ENCODE peak calls at places on chromosomes 3 and 15, in four cellular contexts. V is SK-N-SH, C is esophagus muscularis mucosa, I is transverse colon. M is an unnamed sample. For H3K27me3, the result is how much of the 10 kb centered on the place peaks cover.

GRCh38 chr3:112746675-112747276 is 99.9 kb downstream of the CD200R1L start:
- DNase-seq in V (no peak), C (no peak), I (no peak), M (no peak)

GRCh38 chr3:128482175-128482856 is 10.7 kb downstream of the GATA2 start:
- DNase-seq in V (peak), C (no peak), I (no peak), M (no peak)

GRCh38 chr3:123602325-123602724 is 17.5 kb upstream of the HACD2 start:
- DNase-seq in V (no peak), C (no peak), I (no peak), M (no peak)

GRCh38 chr3:134641671-134642300 is 9.0 kb downstream of the KY start:
- DNase-seq in V (no peak), C (no peak), I (no peak), M (peak)

GRCh38 chr3:69292185-69292584 is 93.7 kb downstream of the FRMD4B start:
- DNase-seq in V (no peak), C (no peak), I (no peak), M (no peak)

GRCh38 chr3:18190646-18191045 is 234.5 kb downstream of the SATB1 start:
- DNase-seq in V (no peak), C (no peak), I (no peak), M (no peak)

GRCh38 chr15:45201557-45202246 is 13.9 kb upstream of the SHF start:
- DNase-seq in V (no peak), C (no peak), I (no peak), M (no peak)

GRCh38 chr15:45471151-45471550 is 51.4 kb downstream of the SLC30A4 start:
- DNase-seq in V (no peak), C (no peak), I (no peak), M (no peak)

GRCh38 chr15:60673918-60674558 is 195.1 kb upstream of the ICE2 start:
- DNase-seq in V (peak), C (no peak), I (peak), M (no peak)

GRCh38 chr3:71684752-71685151 is 40.5 kb downstream of the EIF4E3 start:
- DNase-seq in V (no peak), C (no peak), I (no peak), M (no peak)

GRCh38 chr15:64746356-64746755 is 29.0 kb downstream of the RBPMS2 start:
- DNase-seq in V (no peak), C (no peak), I (no peak), M (no peak)

GRCh38 chr3:27200721-27201434 is 168.3 kb downstream of the NEK10 start:
- DNase-seq in V (no peak), C (no peak), I (no peak), M (no peak)

GRCh38 chr3:42254566-42254965 is 11.4 kb downstream of the CCK start:
- DNase-seq in V (no peak), C (no peak), I (no peak), M (no peak)

GRCh38 chr15:81466741-81467140 is 92.7 kb upstream of the TMC3 start:
- DNase-seq in V (no peak), C (no peak), I (no peak), M (no peak)

GRCh38 chr3:157618075-157618760 is 115.0 kb upstream of the VEPH1 start:
- DNase-seq in V (peak), C (no peak), I (no peak), M (no peak)

GRCh38 chr15:95259965-95260364 is 1028.6 kb downstream of the MCTP2 start:
- DNase-seq in V (no peak), C (no peak), I (no peak), M (no peak)

GRCh38 chr15:29734917-29735572 is 87.2 kb downstream of the TJP1 start:
- DNase-seq in V (no peak), C (no peak), I (no peak), M (no peak)

GRCh38 chr3:129824926-129825541 is 68.5 kb downstream of the TMCC1 start:
- DNase-seq in V (peak), C (no peak), I (peak), M (no peak)

GRCh38 chr3:56613016-56613415 is 56.0 kb downstream of the CCDC66 start:
- DNase-seq in V (no peak), C (no peak), I (no peak), M (no peak)

GRCh38 chr15:65767895-65768294 is 24.2 kb downstream of the DENND4A start:
- DNase-seq in V (no peak), C (no peak), I (no peak), M (no peak)

GRCh38 chr3:192851821-192852352 is 65.8 kb downstream of the MB21D2 start:
- DNase-seq in V (peak), C (no peak), I (peak), M (peak)

GRCh38 chr3:170584585-170585007 is 1.3 kb downstream of the SLC7A14 start:
- DNase-seq in V (peak), C (no peak), I (peak), M (no peak)

GRCh38 chr3:194761384-194761783 is 75.7 kb downstream of the FAM43A start:
- DNase-seq in V (no peak), C (no peak), I (no peak), M (no peak)

GRCh38 chr15:61537337-61537736 is 308.2 kb upstream of the RORA start:
- DNase-seq in V (no peak), C (no peak), I (no peak), M (no peak)

GRCh38 chr3:187902041-187902471 is 156.8 kb upstream of the BCL6 start:
- DNase-seq in V (no peak), C (no peak), I (no peak), M (no peak)

GRCh38 chr3:187903697-187904096 is 158.4 kb upstream of the BCL6 start:
- DNase-seq in V (no peak), C (no peak), I (no peak), M (no peak)

GRCh38 chr3:187902938-187903337 is 157.7 kb upstream of the BCL6 start:
- DNase-seq in V (no peak), C (no peak), I (no peak), M (no peak)

GRCh38 chr3:187899246-187899645 is 154.0 kb upstream of the BCL6 start:
- DNase-seq in V (no peak), C (no peak), I (no peak), M (no peak)

GRCh38 chr3:187900961-187901755 is 155.9 kb upstream of the BCL6 start:
- DNase-seq in V (no peak), C (no peak), I (no peak), M (no peak)
- TF ChIP-seq CTCF in V (no peak), C (no peak), I (no peak), M (no peak)

GRCh38 chr3:184236636-184237035 is 7.3 kb downstream of the VWA5B2 start:
- DNase-seq in V (no peak), C (no peak), I (no peak), M (no peak)

GRCh38 chr3:184235381-184236032 is 6.1 kb downstream of the VWA5B2 start:
- DNase-seq in V (no peak), C (no peak), I (no peak), M (no peak)

GRCh38 chr3:184237211-184237610 is 7.8 kb downstream of the VWA5B2 start:
- DNase-seq in V (peak), C (no peak), I (no peak), M (no peak)

GRCh38 chr3:184234671-184235380 is 5.4 kb downstream of the VWA5B2 start:
- DNase-seq in V (no peak), C (no peak), I (no peak), M (no peak)

DNA sequence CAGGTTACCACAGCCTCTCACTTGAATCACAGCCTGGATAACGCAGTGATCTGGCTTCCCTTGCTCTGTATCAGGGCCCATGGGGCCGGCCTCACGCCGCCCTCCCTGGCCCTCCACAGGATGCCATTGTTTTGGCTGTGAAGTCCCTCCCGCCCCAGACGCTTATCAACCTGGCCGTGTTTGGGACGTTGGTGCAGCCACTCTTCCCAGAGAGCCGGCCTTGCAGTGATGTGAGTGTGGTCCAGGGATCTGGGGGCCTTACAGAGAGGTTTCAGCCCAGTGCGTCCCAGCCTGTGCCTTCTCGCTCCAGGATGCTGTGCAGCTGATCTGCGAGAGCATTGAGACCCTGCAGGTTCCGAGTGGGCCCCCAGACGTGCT is 6.6 kb downstream of the VWA5B2 start:
- DNase-seq in V (no peak), C (no peak), I (no peak), M (no peak)
- H3K27me3 ChIP-seq in V (under half), C (half or more), I (under half), M (under half)

GRCh38 chr3:177191108-177191779 is 6.0 kb downstream of the TBL1XR1 start:
- DNase-seq in V (no peak), C (no peak), I (no peak), M (no peak)
- TF ChIP-seq EP300 in V (no peak), C (no peak), I (no peak), M (no peak)

GRCh38 chr3:10600159-10601125 is 95.1 kb upstream of the ATP2B2 start:
- DNase-seq in V (peak), C (no peak), I (no peak), M (no peak)
- TF ChIP-seq CTCF in V (no peak), C (no peak), I (no peak), M (no peak)